ENCODE peak calls at places on chromosome 7, in five cellular contexts. One of them, this sample, is unnamed.

GRCh38 chr7:53358301-53358700 is 322.9 kb downstream of the POM121L12 start:
- DNase-seq in IMR-90: no peak
- DNase-seq in thoracic aorta: no peak
- DNase-seq in PC-9: no peak
- DNase-seq in upper lobe of right lung: no peak
- DNase-seq in this sample: no peak

GRCh38 chr7:1863091-1863900 is 193.2 kb downstream of the ELFN1 start:
- DNase-seq in thoracic aorta: no peak
- DNase-seq in IMR-90: no peak
- DNase-seq in upper lobe of right lung: no peak
- DNase-seq in PC-9: no peak
- DNase-seq in this sample: no peak

GRCh38 chr7:39749177-39749576 is 125.8 kb downstream of the RALA start:
- DNase-seq in PC-9: no peak
- DNase-seq in IMR-90: peak; percentile 88
- DNase-seq in upper lobe of right lung: no peak
- DNase-seq in thoracic aorta: no peak
- DNase-seq in this sample: no peak

GRCh38 chr7:30750574-30751256 is 1.2 kb upstream of the INMT start:
- DNase-seq in IMR-90: peak; percentile 92
- DNase-seq in PC-9: no peak
- DNase-seq in thoracic aorta: no peak
- DNase-seq in upper lobe of right lung: peak; percentile 75
- DNase-seq in this sample: no peak

GRCh38 chr7:139714163-139714901 is 63.5 kb downstream of the HIPK2 start:
- DNase-seq in IMR-90: no peak
- DNase-seq in thoracic aorta: no peak
- DNase-seq in PC-9: no peak
- DNase-seq in upper lobe of right lung: peak; percentile 80
- DNase-seq in this sample: peak; percentile 57

GRCh38 chr7:134946260-134946659 is 40.0 kb upstream of the AGBL3 start:
- DNase-seq in IMR-90: peak; percentile 57
- DNase-seq in PC-9: no peak
- DNase-seq in upper lobe of right lung: no peak
- DNase-seq in thoracic aorta: no peak
- DNase-seq in this sample: no peak

GRCh38 chr7:153452661-153453060 is 599.5 kb upstream of the DPP6 start:
- DNase-seq in thoracic aorta: no peak
- DNase-seq in PC-9: no peak
- DNase-seq in upper lobe of right lung: no peak
- DNase-seq in IMR-90: no peak
- DNase-seq in this sample: no peak

GRCh38 chr7:41003031-41003925 is 699.6 kb downstream of the INHBA start:
- DNase-seq in upper lobe of right lung: peak; percentile 68
- DNase-seq in thoracic aorta: no peak
- DNase-seq in IMR-90: peak; percentile 40
- DNase-seq in PC-9: peak; percentile 90
- DNase-seq in this sample: no peak

GRCh38 chr7:43593010-43593409 is 10.1 kb downstream of the STK17A start:
- DNase-seq in upper lobe of right lung: no peak
- DNase-seq in PC-9: no peak
- DNase-seq in IMR-90: no peak
- DNase-seq in thoracic aorta: no peak
- DNase-seq in this sample: no peak

GRCh38 chr7:140200102-140200989 is 23.6 kb upstream of the KDM7A start:
- DNase-seq in PC-9: peak; percentile 38
- DNase-seq in upper lobe of right lung: no peak
- DNase-seq in IMR-90: peak; percentile 35
- DNase-seq in thoracic aorta: peak; percentile 38
- DNase-seq in this sample: no peak

GRCh38 chr7:128310499-128310898 is 33.2 kb downstream of the RBM28 start:
- DNase-seq in thoracic aorta: no peak
- DNase-seq in upper lobe of right lung: no peak
- DNase-seq in IMR-90: no peak
- DNase-seq in PC-9: no peak
- DNase-seq in this sample: no peak

GRCh38 chr7:51198654-51199053 is 118.0 kb downstream of the COBL start:
- DNase-seq in PC-9: no peak
- DNase-seq in IMR-90: no peak
- DNase-seq in thoracic aorta: no peak
- DNase-seq in upper lobe of right lung: no peak
- DNase-seq in this sample: no peak

GRCh38 chr7:49424109-49424508 is 349.3 kb upstream of the VWC2 start:
- DNase-seq in IMR-90: no peak
- DNase-seq in thoracic aorta: no peak
- DNase-seq in upper lobe of right lung: no peak
- DNase-seq in PC-9: no peak
- DNase-seq in this sample: no peak

GRCh38 chr7:101804642-101805401 is 12.6 kb upstream of the CUX1 start:
- DNase-seq in IMR-90: no peak
- DNase-seq in PC-9: no peak
- DNase-seq in upper lobe of right lung: no peak
- DNase-seq in thoracic aorta: no peak
- DNase-seq in this sample: no peak

GRCh38 chr7:107971613-107972012 is 31.3 kb downstream of the LAMB1 start:
- DNase-seq in PC-9: no peak
- DNase-seq in IMR-90: peak; percentile 20
- DNase-seq in thoracic aorta: no peak
- DNase-seq in upper lobe of right lung: no peak
- DNase-seq in this sample: no peak

GRCh38 chr7:957418-958220 is 3.1 kb upstream of the ADAP1 start:
- DNase-seq in IMR-90: no peak
- DNase-seq in PC-9: no peak
- DNase-seq in upper lobe of right lung: peak; percentile 74
- DNase-seq in thoracic aorta: no peak
- DNase-seq in this sample: peak; percentile 92

GRCh38 chr7:33262476-33262875 is 133.1 kb downstream of the BBS9 start:
- DNase-seq in PC-9: no peak
- DNase-seq in upper lobe of right lung: no peak
- DNase-seq in thoracic aorta: no peak
- DNase-seq in IMR-90: peak; percentile 38
- DNase-seq in this sample: no peak

GRCh38 chr7:107686816-107687387 is 26.3 kb downstream of the SLC26A4 start:
- DNase-seq in PC-9: no peak
- DNase-seq in thoracic aorta: no peak
- DNase-seq in IMR-90: no peak
- DNase-seq in upper lobe of right lung: no peak
- DNase-seq in this sample: no peak

GRCh38 chr7:116986611-116987565 is 33.6 kb downstream of the ST7 start:
- DNase-seq in PC-9: peak; percentile 62
- DNase-seq in upper lobe of right lung: no peak
- DNase-seq in thoracic aorta: no peak
- DNase-seq in IMR-90: peak; percentile 16
- DNase-seq in this sample: no peak

GRCh38 chr7:128398016-128398840 is 11.6 kb downstream of the IMPDH1 start:
- DNase-seq in upper lobe of right lung: no peak
- DNase-seq in PC-9: no peak
- DNase-seq in thoracic aorta: no peak
- DNase-seq in IMR-90: peak; percentile 41
- DNase-seq in this sample: no peak

GRCh38 chr7:90749774-90750173 is 153.7 kb downstream of the CDK14 start:
- DNase-seq in thoracic aorta: no peak
- DNase-seq in upper lobe of right lung: no peak
- DNase-seq in IMR-90: peak; percentile 33
- DNase-seq in PC-9: no peak
- DNase-seq in this sample: no peak
- TF ChIP-seq CTCF in thoracic aorta: no peak
- TF ChIP-seq CTCF in upper lobe of right lung: no peak
- TF ChIP-seq CTCF in IMR-90: peak; percentile 30
- TF ChIP-seq CTCF in PC-9: no peak
- TF ChIP-seq CTCF in this sample: no peak

GRCh38 chr7:145036592-145037386 is 200.9 kb upstream of the TPK1 start:
- DNase-seq in upper lobe of right lung: peak; percentile 46
- DNase-seq in IMR-90: peak; percentile 2
- DNase-seq in PC-9: peak; percentile 43
- DNase-seq in thoracic aorta: no peak
- DNase-seq in this sample: no peak
- TF ChIP-seq CTCF in upper lobe of right lung: peak; percentile 79
- TF ChIP-seq CTCF in IMR-90: peak; percentile 34
- TF ChIP-seq CTCF in PC-9: peak; percentile 95
- TF ChIP-seq CTCF in thoracic aorta: peak; percentile 73
- TF ChIP-seq CTCF in this sample: peak; percentile 91

DNA sequence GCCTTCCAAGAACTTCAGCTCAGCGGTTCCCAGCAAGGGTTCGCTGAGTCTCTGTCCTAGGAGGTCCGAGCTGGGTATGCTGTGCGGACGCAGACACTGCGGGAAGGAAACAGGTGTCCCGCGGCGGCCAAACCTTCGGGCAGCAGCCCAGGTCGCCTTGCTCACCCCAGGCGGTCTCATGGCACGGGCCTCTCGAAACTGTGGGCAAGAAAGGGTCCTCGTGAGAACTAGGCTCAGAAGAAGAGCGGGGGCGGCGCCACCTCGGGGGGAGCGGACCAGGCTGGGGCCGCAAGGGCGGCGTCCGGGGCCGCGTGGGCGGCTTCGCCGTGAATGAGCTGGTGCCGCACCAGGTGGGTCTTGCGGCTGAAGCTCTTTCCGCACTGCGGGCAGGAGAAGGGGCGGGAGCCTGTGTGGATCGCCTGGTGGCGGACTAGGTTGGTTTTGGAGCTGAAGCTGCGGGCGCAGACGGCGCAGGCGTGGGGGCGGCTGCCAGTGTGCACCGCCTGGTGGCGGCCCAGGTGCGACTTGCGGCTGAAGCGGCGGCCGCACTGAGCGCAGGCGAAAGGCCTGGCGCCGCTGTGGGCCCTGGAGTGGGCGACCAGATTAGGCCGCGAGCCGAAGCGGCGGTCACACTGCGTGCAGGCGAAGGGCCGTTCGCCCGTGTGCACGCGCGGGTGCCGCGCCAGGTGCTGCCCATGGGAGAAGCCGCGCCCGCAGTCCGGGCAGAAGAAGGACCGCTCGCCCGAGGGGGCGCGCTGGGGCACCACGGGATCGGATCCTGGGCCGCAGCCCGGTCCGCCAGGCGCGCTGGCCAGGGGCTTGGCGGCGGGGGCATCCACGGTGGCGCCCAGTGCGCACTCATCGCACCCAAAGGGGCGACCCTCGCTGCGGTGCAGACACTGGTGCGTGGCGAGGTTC is 8.6 kb downstream of the ZNF467 start:
- DNase-seq in upper lobe of right lung: no peak
- DNase-seq in thoracic aorta: no peak
- DNase-seq in PC-9: no peak
- DNase-seq in IMR-90: no peak
- DNase-seq in this sample: no peak
- TF ChIP-seq CTCF in upper lobe of right lung: no peak
- TF ChIP-seq CTCF in thoracic aorta: no peak
- TF ChIP-seq CTCF in PC-9: no peak
- TF ChIP-seq CTCF in IMR-90: no peak
- TF ChIP-seq CTCF in this sample: no peak

GRCh38 chr7:19017374-19017773 is 100.1 kb downstream of the TWIST1 start:
- DNase-seq in PC-9: peak; percentile 23
- DNase-seq in IMR-90: no peak
- DNase-seq in thoracic aorta: no peak
- DNase-seq in upper lobe of right lung: no peak
- DNase-seq in this sample: no peak
- TF ChIP-seq CTCF in PC-9: peak; percentile 49
- TF ChIP-seq CTCF in IMR-90: no peak
- TF ChIP-seq CTCF in thoracic aorta: no peak
- TF ChIP-seq CTCF in upper lobe of right lung: no peak
- TF ChIP-seq CTCF in this sample: no peak

DNA sequence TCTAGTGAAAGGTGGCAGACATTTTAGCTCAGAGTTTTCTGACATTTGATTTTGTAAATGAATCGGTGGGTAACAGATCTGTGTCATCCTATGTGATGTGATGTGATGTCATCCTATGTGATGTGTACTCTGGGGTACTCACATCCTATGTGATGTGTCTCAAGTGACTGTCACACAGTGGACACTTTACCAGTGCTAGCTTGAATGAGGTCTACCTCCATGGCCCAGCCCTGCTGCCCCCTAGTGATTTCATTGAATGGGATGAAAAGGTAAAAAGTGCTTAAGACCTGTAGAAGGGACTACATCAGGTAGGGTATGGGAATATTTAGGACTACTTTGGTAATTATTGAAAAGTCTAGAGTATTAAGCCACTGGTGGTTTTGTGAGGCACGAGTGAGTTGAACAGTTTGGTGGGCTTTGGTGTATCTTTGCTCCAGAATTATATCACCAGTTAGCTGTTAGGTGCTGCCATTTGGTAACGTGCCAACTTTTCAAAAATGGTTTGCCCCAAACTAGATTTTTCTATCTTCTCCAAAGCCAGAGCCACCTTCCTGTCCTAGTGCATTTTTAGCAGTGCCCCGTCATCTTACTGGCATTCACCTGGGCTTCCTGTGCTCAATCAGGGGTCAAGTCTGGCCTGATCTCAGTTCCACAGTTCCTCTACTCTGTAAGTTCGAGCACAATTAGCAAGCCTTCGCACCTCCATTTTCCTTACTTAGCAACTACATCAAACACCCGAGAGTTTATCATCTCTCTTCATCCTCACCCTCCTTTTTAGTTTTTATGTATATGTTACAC is 9.7 kb downstream of the EIF4H start:
- DNase-seq in PC-9: peak; percentile 67
- DNase-seq in upper lobe of right lung: no peak
- DNase-seq in thoracic aorta: no peak
- DNase-seq in IMR-90: no peak
- DNase-seq in this sample: no peak
- TF ChIP-seq CTCF in PC-9: peak; percentile 59
- TF ChIP-seq CTCF in upper lobe of right lung: peak; percentile 6
- TF ChIP-seq CTCF in thoracic aorta: no peak
- TF ChIP-seq CTCF in IMR-90: peak; percentile 16
- TF ChIP-seq CTCF in this sample: no peak

GRCh38 chr7:81447351-81447952 is 322.4 kb downstream of the HGF start:
- DNase-seq in upper lobe of right lung: no peak
- DNase-seq in thoracic aorta: no peak
- DNase-seq in PC-9: no peak
- DNase-seq in IMR-90: peak; percentile 70
- DNase-seq in this sample: no peak
- TF ChIP-seq CTCF in upper lobe of right lung: peak; percentile 29
- TF ChIP-seq CTCF in thoracic aorta: no peak
- TF ChIP-seq CTCF in PC-9: peak; percentile 64
- TF ChIP-seq CTCF in IMR-90: peak; percentile 59
- TF ChIP-seq CTCF in this sample: no peak

GRCh38 chr7:131293018-131293417 is 34.7 kb upstream of the MKLN1 start:
- DNase-seq in PC-9: no peak
- DNase-seq in IMR-90: peak; percentile 76
- DNase-seq in thoracic aorta: peak; percentile 17
- DNase-seq in upper lobe of right lung: no peak
- DNase-seq in this sample: no peak
- TF ChIP-seq CTCF in PC-9: no peak
- TF ChIP-seq CTCF in IMR-90: no peak
- TF ChIP-seq CTCF in thoracic aorta: no peak
- TF ChIP-seq CTCF in upper lobe of right lung: no peak
- TF ChIP-seq CTCF in this sample: no peak

This sample was measured in CD14-positive monocyte.